ENCODE peak calls at places on chromosomes 16 and 17, in ten cellular contexts. One of them, this sample, is unnamed.

GRCh38 chr16:55508271-55508921 is 476 bp upstream of the LPCAT2 start:
- DNase-seq in esophagus muscularis mucosa: no peak
- DNase-seq in ovary: no peak
- DNase-seq in aorta: no peak
- DNase-seq in mesenchymal stem cell: no peak
- DNase-seq in upper lobe of right lung: no peak
- DNase-seq in left lung: no peak
- DNase-seq in psoas muscle: no peak
- DNase-seq in prostate gland: no peak
- DNase-seq in CD8-positive, alpha-beta T cell: no peak
- DNase-seq in this sample: no peak

GRCh38 chr17:290626-291025 is 62.0 kb downstream of the RPH3AL start:
- DNase-seq in esophagus muscularis mucosa: no peak
- DNase-seq in ovary: peak; percentile 16
- DNase-seq in aorta: peak; percentile 14
- DNase-seq in mesenchymal stem cell: no peak
- DNase-seq in upper lobe of right lung: peak; percentile 27
- DNase-seq in left lung: peak; percentile 28
- DNase-seq in psoas muscle: no peak
- DNase-seq in prostate gland: no peak
- DNase-seq in CD8-positive, alpha-beta T cell: no peak
- DNase-seq in this sample: no peak

GRCh38 chr17:50272711-50273653 is 1.3 kb upstream of the TMEM92 start:
- DNase-seq in esophagus muscularis mucosa: no peak
- DNase-seq in ovary: peak; percentile 86
- DNase-seq in aorta: peak; percentile 74
- DNase-seq in mesenchymal stem cell: peak; percentile 70
- DNase-seq in upper lobe of right lung: peak; percentile 84
- DNase-seq in left lung: peak; percentile 92
- DNase-seq in psoas muscle: peak; percentile 55
- DNase-seq in prostate gland: no peak
- DNase-seq in CD8-positive, alpha-beta T cell: peak; percentile 36
- DNase-seq in this sample: peak; percentile 60

GRCh38 chr17:47726796-47727703 is 6.0 kb upstream of the TBX21 start:
- DNase-seq in esophagus muscularis mucosa: no peak
- DNase-seq in ovary: no peak
- DNase-seq in aorta: no peak
- DNase-seq in mesenchymal stem cell: no peak
- DNase-seq in upper lobe of right lung: no peak
- DNase-seq in left lung: no peak
- DNase-seq in psoas muscle: no peak
- DNase-seq in prostate gland: no peak
- DNase-seq in CD8-positive, alpha-beta T cell: no peak
- DNase-seq in this sample: no peak

GRCh38 chr17:21686165-21687015 is 5.9 kb upstream of the KCNJ18 start:
- DNase-seq in esophagus muscularis mucosa: no peak
- DNase-seq in ovary: no peak
- DNase-seq in aorta: peak; percentile 17
- DNase-seq in mesenchymal stem cell: no peak
- DNase-seq in upper lobe of right lung: no peak
- DNase-seq in left lung: peak; percentile 50
- DNase-seq in psoas muscle: no peak
- DNase-seq in prostate gland: no peak
- DNase-seq in CD8-positive, alpha-beta T cell: no peak
- DNase-seq in this sample: no peak

GRCh38 chr17:37818689-37819088 is 73.8 kb upstream of the HNF1B start:
- DNase-seq in esophagus muscularis mucosa: no peak
- DNase-seq in ovary: no peak
- DNase-seq in aorta: no peak
- DNase-seq in mesenchymal stem cell: no peak
- DNase-seq in upper lobe of right lung: peak; percentile 70
- DNase-seq in left lung: no peak
- DNase-seq in psoas muscle: no peak
- DNase-seq in prostate gland: peak; percentile 54
- DNase-seq in CD8-positive, alpha-beta T cell: no peak
- DNase-seq in this sample: no peak

GRCh38 chr16:8109510-8110369 is 480.6 kb downstream of the TMEM114 start:
- DNase-seq in esophagus muscularis mucosa: no peak
- DNase-seq in ovary: no peak
- DNase-seq in aorta: no peak
- DNase-seq in mesenchymal stem cell: no peak
- DNase-seq in upper lobe of right lung: no peak
- DNase-seq in left lung: no peak
- DNase-seq in psoas muscle: no peak
- DNase-seq in prostate gland: no peak
- DNase-seq in CD8-positive, alpha-beta T cell: no peak
- DNase-seq in this sample: no peak

GRCh38 chr16:66594739-66595138 is 9.8 kb upstream of the CMTM3 start:
- DNase-seq in esophagus muscularis mucosa: no peak
- DNase-seq in ovary: no peak
- DNase-seq in aorta: no peak
- DNase-seq in mesenchymal stem cell: no peak
- DNase-seq in upper lobe of right lung: no peak
- DNase-seq in left lung: no peak
- DNase-seq in psoas muscle: no peak
- DNase-seq in prostate gland: no peak
- DNase-seq in CD8-positive, alpha-beta T cell: no peak
- DNase-seq in this sample: no peak

GRCh38 chr16:76118344-76118743 is 158.9 kb upstream of the CNTNAP4 start:
- DNase-seq in esophagus muscularis mucosa: no peak
- DNase-seq in ovary: no peak
- DNase-seq in aorta: no peak
- DNase-seq in mesenchymal stem cell: peak; percentile 2
- DNase-seq in upper lobe of right lung: no peak
- DNase-seq in left lung: no peak
- DNase-seq in psoas muscle: no peak
- DNase-seq in prostate gland: no peak
- DNase-seq in CD8-positive, alpha-beta T cell: no peak
- DNase-seq in this sample: no peak

GRCh38 chr16:76114681-76115080 is 162.5 kb upstream of the CNTNAP4 start:
- DNase-seq in esophagus muscularis mucosa: no peak
- DNase-seq in ovary: no peak
- DNase-seq in aorta: no peak
- DNase-seq in mesenchymal stem cell: no peak
- DNase-seq in upper lobe of right lung: no peak
- DNase-seq in left lung: no peak
- DNase-seq in psoas muscle: no peak
- DNase-seq in prostate gland: no peak
- DNase-seq in CD8-positive, alpha-beta T cell: no peak
- DNase-seq in this sample: no peak
- H3K27ac ChIP-seq in esophagus muscularis mucosa: no peak overlapping the region
- H3K27ac ChIP-seq in ovary: no peak overlapping the region
- H3K27ac ChIP-seq in aorta: no peak overlapping the region
- H3K27ac ChIP-seq in mesenchymal stem cell: no peak overlapping the region
- H3K27ac ChIP-seq in upper lobe of right lung: no peak overlapping the region
- H3K27ac ChIP-seq in left lung: no peak overlapping the region
- H3K27ac ChIP-seq in psoas muscle: no peak overlapping the region
- H3K27ac ChIP-seq in prostate gland: no peak overlapping the region
- H3K27ac ChIP-seq in CD8-positive, alpha-beta T cell: no peak overlapping the region
- H3K27ac ChIP-seq in this sample: no peak overlapping the region

GRCh38 chr17:78392295-78392694 is 13.8 kb downstream of the PGS1 start:
- DNase-seq in esophagus muscularis mucosa: no peak
- DNase-seq in ovary: no peak
- DNase-seq in aorta: no peak
- DNase-seq in mesenchymal stem cell: no peak
- DNase-seq in upper lobe of right lung: no peak
- DNase-seq in left lung: peak; percentile 28
- DNase-seq in psoas muscle: no peak
- DNase-seq in prostate gland: no peak
- DNase-seq in CD8-positive, alpha-beta T cell: no peak
- DNase-seq in this sample: no peak

GRCh38 chr17:78396436-78397335 is 18.2 kb downstream of the PGS1 start:
- DNase-seq in esophagus muscularis mucosa: no peak
- DNase-seq in ovary: no peak
- DNase-seq in aorta: peak; percentile 78
- DNase-seq in mesenchymal stem cell: no peak
- DNase-seq in upper lobe of right lung: no peak
- DNase-seq in left lung: no peak
- DNase-seq in psoas muscle: peak; percentile 43
- DNase-seq in prostate gland: no peak
- DNase-seq in CD8-positive, alpha-beta T cell: no peak
- DNase-seq in this sample: no peak

GRCh38 chr17:78397681-78398101 is 19.2 kb downstream of the PGS1 start:
- DNase-seq in esophagus muscularis mucosa: no peak
- DNase-seq in ovary: no peak
- DNase-seq in aorta: peak; percentile 77
- DNase-seq in mesenchymal stem cell: peak; percentile 74
- DNase-seq in upper lobe of right lung: no peak
- DNase-seq in left lung: no peak
- DNase-seq in psoas muscle: peak; percentile 61
- DNase-seq in prostate gland: peak; percentile 48
- DNase-seq in CD8-positive, alpha-beta T cell: no peak
- DNase-seq in this sample: no peak

GRCh38 chr17:78394209-78394608 is 15.8 kb downstream of the PGS1 start:
- DNase-seq in esophagus muscularis mucosa: no peak
- DNase-seq in ovary: no peak
- DNase-seq in aorta: no peak
- DNase-seq in mesenchymal stem cell: no peak
- DNase-seq in upper lobe of right lung: no peak
- DNase-seq in left lung: no peak
- DNase-seq in psoas muscle: no peak
- DNase-seq in prostate gland: no peak
- DNase-seq in CD8-positive, alpha-beta T cell: no peak
- DNase-seq in this sample: no peak

DNA sequence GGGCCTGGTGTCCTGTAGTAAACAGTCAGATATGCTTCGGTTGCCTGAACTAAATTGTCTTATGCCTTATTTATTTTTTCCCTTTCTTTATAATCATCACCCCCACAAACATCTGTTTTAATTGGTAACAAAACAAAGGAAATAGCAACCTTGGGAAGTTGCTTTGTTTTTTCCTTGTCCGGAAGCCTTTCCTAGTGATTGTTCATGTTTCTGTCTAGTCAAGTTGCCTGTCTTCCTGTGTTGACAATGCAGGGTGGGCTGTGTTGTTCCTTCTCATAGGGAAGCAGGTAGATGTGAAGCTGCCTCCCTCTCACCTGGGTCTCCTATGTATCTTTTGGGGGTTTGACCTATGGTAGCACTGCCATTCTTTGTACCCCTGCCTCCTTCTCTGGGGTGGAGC is 16.7 kb downstream of the PGS1 start:
- DNase-seq in esophagus muscularis mucosa: no peak
- DNase-seq in ovary: no peak
- DNase-seq in aorta: no peak
- DNase-seq in mesenchymal stem cell: no peak
- DNase-seq in upper lobe of right lung: no peak
- DNase-seq in left lung: no peak
- DNase-seq in psoas muscle: no peak
- DNase-seq in prostate gland: no peak
- DNase-seq in CD8-positive, alpha-beta T cell: no peak
- DNase-seq in this sample: no peak
- H3K36me3 ChIP-seq in esophagus muscularis mucosa: peaks cover 27% of the 10 kb centered on the region
- H3K36me3 ChIP-seq in ovary: no peaks in the 10 kb centered on the region
- H3K36me3 ChIP-seq in aorta: no peaks in the 10 kb centered on the region
- H3K36me3 ChIP-seq in mesenchymal stem cell: peaks cover 54% of the 10 kb centered on the region
- H3K36me3 ChIP-seq in upper lobe of right lung: peaks cover 67% of the 10 kb centered on the region
- H3K36me3 ChIP-seq in left lung: peaks cover 96% of the 10 kb centered on the region
- H3K36me3 ChIP-seq in psoas muscle: peaks cover 4% of the 10 kb centered on the region
- H3K36me3 ChIP-seq in prostate gland: peaks cover 4% of the 10 kb centered on the region
- H3K36me3 ChIP-seq in CD8-positive, alpha-beta T cell: peaks cover 36% of the 10 kb centered on the region
- H3K36me3 ChIP-seq in this sample: peaks cover 50% of the 10 kb centered on the region

DNA sequence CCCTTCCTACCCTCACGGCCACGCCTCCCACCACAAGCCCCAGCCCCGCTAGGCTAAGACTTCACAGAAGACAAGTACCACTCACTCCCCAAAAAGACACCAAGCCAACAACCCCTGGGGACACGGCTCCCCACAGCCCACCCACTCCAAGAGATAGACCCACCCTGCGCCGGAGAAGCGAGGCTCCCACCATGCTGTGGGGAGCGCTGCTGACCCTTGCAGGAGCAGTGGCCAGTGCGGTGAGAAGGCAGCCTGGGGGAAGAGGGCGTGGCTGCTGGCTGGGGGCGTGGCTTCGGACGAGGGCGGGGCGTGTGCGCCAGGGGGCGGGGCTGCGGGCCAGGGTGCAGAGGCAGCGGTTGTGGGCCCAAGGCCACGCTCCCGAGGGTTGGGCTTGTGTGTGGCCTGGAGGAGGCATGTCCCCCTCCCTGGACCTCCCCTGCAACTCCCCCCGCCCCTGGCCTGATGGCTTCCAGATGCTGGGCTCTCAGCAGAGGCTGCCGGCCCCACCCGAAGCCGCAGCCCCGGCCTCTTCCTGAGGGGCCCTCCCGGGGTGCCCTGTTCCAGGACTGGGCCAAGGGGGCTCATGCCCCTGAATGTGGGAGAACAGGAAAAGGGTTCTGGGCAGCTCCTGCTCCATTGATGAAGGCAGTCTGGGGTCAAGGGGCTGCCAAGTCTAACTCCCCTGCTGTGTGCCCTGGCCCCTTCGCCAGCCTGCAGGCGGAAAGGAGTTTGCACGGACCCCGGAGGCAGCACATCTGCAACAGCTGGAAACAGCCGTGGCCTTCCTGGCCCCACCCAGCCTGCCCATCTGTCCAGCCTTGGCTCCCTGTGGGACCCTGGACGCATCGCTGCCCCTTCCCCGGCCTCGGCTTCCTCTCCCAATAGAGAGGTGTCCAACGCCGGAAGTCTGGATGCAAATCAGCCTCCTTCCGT is 9.1 kb downstream of the TFAP4 start:
- DNase-seq in esophagus muscularis mucosa: peak; percentile 92
- DNase-seq in ovary: peak; percentile 97
- DNase-seq in aorta: peak; percentile 79
- DNase-seq in mesenchymal stem cell: peak; percentile 94
- DNase-seq in upper lobe of right lung: peak; percentile 73
- DNase-seq in left lung: peak; percentile 84
- DNase-seq in psoas muscle: peak; percentile 82
- DNase-seq in prostate gland: no peak
- DNase-seq in CD8-positive, alpha-beta T cell: no peak
- DNase-seq in this sample: no peak
- H3K27ac ChIP-seq in esophagus muscularis mucosa: no peak overlapping the region
- H3K27ac ChIP-seq in ovary: peak overlapping the region; percentile 62
- H3K27ac ChIP-seq in aorta: no peak overlapping the region
- H3K27ac ChIP-seq in mesenchymal stem cell: no peak overlapping the region
- H3K27ac ChIP-seq in upper lobe of right lung: peak overlapping the region; percentile 36
- H3K27ac ChIP-seq in left lung: no peak overlapping the region
- H3K27ac ChIP-seq in psoas muscle: no peak overlapping the region
- H3K27ac ChIP-seq in prostate gland: no peak overlapping the region
- H3K27ac ChIP-seq in CD8-positive, alpha-beta T cell: no peak overlapping the region
- H3K27ac ChIP-seq in this sample: peak overlapping the region; percentile 4

GRCh38 chr17:81863123-81863675 is 2.9 kb upstream of the P4HB start:
- DNase-seq in esophagus muscularis mucosa: no peak
- DNase-seq in ovary: no peak
- DNase-seq in aorta: no peak
- DNase-seq in mesenchymal stem cell: peak; percentile 20
- DNase-seq in upper lobe of right lung: no peak
- DNase-seq in left lung: no peak
- DNase-seq in psoas muscle: no peak
- DNase-seq in prostate gland: no peak
- DNase-seq in CD8-positive, alpha-beta T cell: no peak
- DNase-seq in this sample: no peak

GRCh38 chr17:81858967-81859905 is 1.1 kb downstream of the P4HB start:
- DNase-seq in esophagus muscularis mucosa: no peak
- DNase-seq in ovary: no peak
- DNase-seq in aorta: no peak
- DNase-seq in mesenchymal stem cell: peak; percentile 40
- DNase-seq in upper lobe of right lung: no peak
- DNase-seq in left lung: no peak
- DNase-seq in psoas muscle: no peak
- DNase-seq in prostate gland: no peak
- DNase-seq in CD8-positive, alpha-beta T cell: no peak
- DNase-seq in this sample: no peak

GRCh38 chr17:81858170-81858966 is 2.0 kb downstream of the P4HB start:
- DNase-seq in esophagus muscularis mucosa: no peak
- DNase-seq in ovary: no peak
- DNase-seq in aorta: no peak
- DNase-seq in mesenchymal stem cell: no peak
- DNase-seq in upper lobe of right lung: no peak
- DNase-seq in left lung: no peak
- DNase-seq in psoas muscle: no peak
- DNase-seq in prostate gland: no peak
- DNase-seq in CD8-positive, alpha-beta T cell: no peak
- DNase-seq in this sample: no peak

GRCh38 chr17:81859906-81860755 is at the start of gene P4HB:
- DNase-seq in esophagus muscularis mucosa: no peak
- DNase-seq in ovary: no peak
- DNase-seq in aorta: no peak
- DNase-seq in mesenchymal stem cell: no peak
- DNase-seq in upper lobe of right lung: peak; percentile 99
- DNase-seq in left lung: peak; percentile 95
- DNase-seq in psoas muscle: no peak
- DNase-seq in prostate gland: no peak
- DNase-seq in CD8-positive, alpha-beta T cell: no peak
- DNase-seq in this sample: peak; percentile 97

DNA sequence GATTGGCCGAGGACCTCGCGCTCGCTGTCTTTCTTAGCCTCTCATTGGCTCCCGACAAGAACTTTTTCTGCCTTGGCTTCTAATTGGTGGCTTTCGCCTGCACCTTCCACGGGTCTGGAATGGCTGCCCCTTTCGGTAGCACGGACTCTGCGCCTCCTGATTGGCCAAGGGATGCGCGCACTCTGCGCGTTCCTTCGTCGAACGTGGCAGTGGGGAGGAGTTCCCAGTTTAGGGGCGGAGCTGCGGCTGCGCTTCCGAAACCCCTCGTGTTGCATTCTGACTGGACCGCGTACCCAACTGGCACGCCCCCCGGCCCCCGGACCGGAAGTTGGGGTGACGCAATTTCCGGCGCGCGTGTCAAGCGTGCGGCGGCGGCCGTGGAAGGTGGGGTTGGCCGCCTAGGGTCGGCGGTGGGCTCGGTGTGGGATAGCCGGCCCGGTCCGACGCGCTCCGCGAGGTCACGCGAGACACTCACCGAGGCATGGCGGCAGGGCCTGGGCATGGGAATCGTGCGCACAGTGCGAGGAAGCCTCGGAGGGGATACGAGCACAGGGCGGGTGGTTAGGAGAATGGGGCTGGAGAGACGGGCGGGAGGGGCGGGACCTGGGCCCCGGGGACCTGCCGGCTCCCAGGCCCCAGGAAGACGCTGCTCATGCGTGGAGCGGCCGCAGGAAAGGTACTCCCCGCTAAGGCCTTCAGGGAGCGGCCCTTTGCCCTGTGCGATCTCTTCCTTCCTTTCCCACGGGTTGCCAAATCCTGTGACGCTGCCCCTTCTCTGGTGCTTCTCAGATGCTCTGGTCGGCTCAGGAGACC is 627 bp upstream of the P4HB start:
- DNase-seq in esophagus muscularis mucosa: peak; percentile 100
- DNase-seq in ovary: peak; percentile 99
- DNase-seq in aorta: peak; percentile 100
- DNase-seq in mesenchymal stem cell: peak; percentile 100
- DNase-seq in upper lobe of right lung: peak; percentile 99
- DNase-seq in left lung: peak; percentile 98
- DNase-seq in psoas muscle: peak; percentile 99
- DNase-seq in prostate gland: peak; percentile 100
- DNase-seq in CD8-positive, alpha-beta T cell: peak; percentile 99
- DNase-seq in this sample: peak; percentile 100
- H3K36me3 ChIP-seq in esophagus muscularis mucosa: peaks cover 9% of the 10 kb centered on the region
- H3K36me3 ChIP-seq in ovary: no peaks in the 10 kb centered on the region
- H3K36me3 ChIP-seq in aorta: no peaks in the 10 kb centered on the region
- H3K36me3 ChIP-seq in mesenchymal stem cell: peaks cover 53% of the 10 kb centered on the region
- H3K36me3 ChIP-seq in upper lobe of right lung: peaks cover 31% of the 10 kb centered on the region
- H3K36me3 ChIP-seq in left lung: peaks cover 44% of the 10 kb centered on the region
- H3K36me3 ChIP-seq in psoas muscle: no peaks in the 10 kb centered on the region
- H3K36me3 ChIP-seq in prostate gland: no peaks in the 10 kb centered on the region
- H3K36me3 ChIP-seq in CD8-positive, alpha-beta T cell: peaks cover 10% of the 10 kb centered on the region
- H3K36me3 ChIP-seq in this sample: peaks cover 14% of the 10 kb centered on the region

This sample was measured in CD8-positive, alpha-beta memory T cell.